ENCODE peak calls at places on chromosomes 13 and 19, in six cellular contexts. L, A, I, D, B and U are unnamed samples.

GRCh38 chr13:89846890-89847585 is 1500.4 kb upstream of the MIR17HG start:
- DNase-seq in L (no peak), B (no peak), I (no peak), A (no peak), D (no peak), U (no peak)

GRCh38 chr13:94280845-94281244 is 198.6 kb downstream of the DCT start:
- DNase-seq in I (no peak), A (no peak), L (no peak), D (no peak), B (no peak), U (no peak)

GRCh38 chr13:48949566-48950506 is 25.9 kb upstream of the FNDC3A start:
- DNase-seq in D (no peak), B (no peak), I (no peak), L (no peak), A (no peak), U (no peak)

GRCh38 chr13:79779761-79780160 is 298.8 kb downstream of the NDFIP2 start:
- DNase-seq in D (peak; percentile 18), L (no peak), A (peak; percentile 56), B (no peak), I (no peak), U (no peak)

GRCh38 chr13:37869506-37869755 is 141 bp downstream of the TRPC4 start:
- DNase-seq in D (no peak), L (no peak), A (peak; percentile 15), B (no peak), I (no peak), U (no peak)

GRCh38 chr13:101706651-101707050 is 254.2 kb downstream of the ITGBL1 start:
- DNase-seq in L (peak; percentile 64), B (no peak), I (peak; percentile 13), A (no peak), D (peak; percentile 5), U (no peak)

GRCh38 chr19:33714149-33714548 is 82.5 kb upstream of the KCTD15 start:
- DNase-seq in D (no peak), B (no peak), I (no peak), L (no peak), A (no peak), U (no peak)

GRCh38 chr13:87975035-87975434 is 303.9 kb downstream of the SLITRK5 start:
- DNase-seq in A (no peak), L (no peak), B (no peak), D (no peak), I (no peak), U (no peak)

GRCh38 chr19:28169168-28169862 is 1043.6 kb downstream of the UQCRFS1 start:
- DNase-seq in D (no peak), I (no peak), A (no peak), B (no peak), L (no peak), U (no peak)

GRCh38 chr19:56141416-56141992 is 417 bp downstream of the ZNF444 start:
- DNase-seq in A (peak; percentile 41), D (peak; percentile 31), L (no peak), I (no peak), B (peak; percentile 48), U (no peak)

GRCh38 chr13:74280795-74281490 is 146.7 kb upstream of the KLF12 start:
- DNase-seq in D (no peak), L (no peak), B (no peak), A (no peak), I (no peak), U (no peak)

GRCh38 chr13:24306632-24307031 is 2.7 kb upstream of the C1QTNF9 start:
- DNase-seq in A (no peak), L (no peak), B (no peak), I (no peak), D (no peak), U (no peak)

GRCh38 chr19:33467851-33468250 is 53.7 kb downstream of the PEPD start:
- DNase-seq in B (no peak), L (no peak), I (no peak), D (no peak), A (no peak), U (no peak)

GRCh38 chr19:36686365-36687213 is 823 bp upstream of the ZNF567 start:
- DNase-seq in L (peak; percentile 30), I (no peak), A (peak; percentile 24), D (peak; percentile 38), B (no peak), U (no peak)

GRCh38 chr13:94660695-94661324 is 51.5 kb downstream of the SOX21 start:
- DNase-seq in D (no peak), A (no peak), I (peak; percentile 45), B (no peak), L (no peak), U (no peak)

GRCh38 chr19:49335071-49335783 is at the start of gene CD37:
- DNase-seq in D (no peak), B (peak; percentile 14), L (no peak), I (no peak), A (no peak), U (no peak)

GRCh38 chr13:49791214-49791752 is 1.2 kb downstream of the KPNA3 start:
- DNase-seq in B (no peak), I (peak; percentile 44), D (peak; percentile 20), A (no peak), L (no peak), U (peak; percentile 12)

GRCh38 chr13:93307166-93307565 is 80.6 kb downstream of the GPC6 start:
- DNase-seq in B (no peak), L (no peak), I (no peak), D (no peak), A (no peak), U (no peak)

GRCh38 chr13:30333601-30334000 is 26.2 kb upstream of the KATNAL1 start:
- DNase-seq in I (no peak), L (no peak), A (no peak), D (no peak), B (no peak), U (no peak)

GRCh38 chr13:44868397-44868796 is 120.9 kb downstream of the NUFIP1 start:
- DNase-seq in L (no peak), B (no peak), I (no peak), A (peak; percentile 1), D (no peak), U (no peak)

GRCh38 chr13:73303858-73304257 is 245.1 kb downstream of the KLF5 start:
- DNase-seq in D (no peak), A (no peak), L (no peak), I (no peak), B (no peak), U (no peak)

GRCh38 chr19:18603255-18603957 is 3.2 kb downstream of the CRLF1 start:
- DNase-seq in I (peak; percentile 38), D (no peak), A (no peak), L (no peak), B (no peak), U (no peak)

GRCh38 chr19:20928371-20928770 is 5.3 kb downstream of the ZNF85 start:
- DNase-seq in D (no peak), I (no peak), L (no peak), B (no peak), A (no peak), U (no peak)

DNA sequence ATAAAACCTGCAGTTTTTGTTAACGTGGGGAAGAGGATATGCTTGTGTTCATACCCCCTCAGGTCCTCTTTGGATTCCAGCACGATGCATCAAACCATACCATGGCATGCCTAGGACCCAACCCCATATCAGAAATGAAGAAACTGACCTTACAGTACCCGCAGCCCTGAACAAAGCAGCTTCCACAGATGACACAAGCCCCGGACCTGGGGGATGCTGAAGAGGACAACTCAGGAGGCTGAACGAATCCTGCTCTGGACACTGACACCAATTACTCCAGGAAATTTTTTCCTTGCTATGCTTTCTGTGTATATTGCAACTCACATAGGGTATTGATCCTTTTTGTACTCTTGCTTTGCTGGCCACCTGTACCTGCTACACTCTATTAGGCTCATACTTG is 129.6 kb downstream of the ZNF675 start:
- DNase-seq in I (no peak), L (no peak), B (no peak), D (no peak), A (no peak), U (no peak)
- TF ChIP-seq POLR2A in I (no peak), L (no peak), B (no peak), D (no peak), A (no peak), U (no peak)

GRCh38 chr19:34733826-34734600 is at the start of gene ZNF181:
- DNase-seq in A (peak; percentile 85), B (peak; percentile 86), I (peak; percentile 98), L (peak; percentile 90), D (peak; percentile 90), U (peak; percentile 93)

GRCh38 chr19:34733266-34733825 is 697 bp upstream of the ZNF181 start:
- DNase-seq in B (no peak), L (no peak), A (no peak), I (no peak), D (peak; percentile 55), U (peak; percentile 60)

GRCh38 chr19:34731019-34731829 is 2.8 kb upstream of the ZNF181 start:
- DNase-seq in B (no peak), A (no peak), L (no peak), I (no peak), D (no peak), U (peak; percentile 55)

GRCh38 chr19:34732548-34733255 is 1.3 kb upstream of the ZNF181 start:
- DNase-seq in I (no peak), L (no peak), D (no peak), A (peak; percentile 26), B (peak; percentile 20), U (no peak)

DNA sequence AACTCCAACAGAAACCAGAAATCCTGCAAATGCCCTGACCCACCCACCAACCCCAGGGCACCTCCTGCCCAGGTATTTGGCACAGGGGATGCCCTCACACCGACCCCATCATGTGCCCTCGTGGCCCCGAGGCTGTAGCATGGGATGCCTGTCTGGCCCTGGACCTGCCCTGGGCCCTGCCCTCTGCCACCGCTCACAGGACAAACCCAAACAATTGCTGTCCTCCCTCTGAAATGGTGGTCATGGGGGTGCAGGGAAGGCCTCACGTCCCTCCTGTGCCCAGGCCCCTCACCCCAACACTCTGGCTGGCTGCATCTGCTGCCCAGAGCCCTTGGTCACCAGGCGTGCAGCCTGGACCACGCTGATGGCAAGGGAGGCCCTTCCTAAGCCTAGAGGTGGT is 2.1 kb upstream of the ZNF181 start:
- DNase-seq in D (no peak), B (no peak), L (no peak), I (no peak), A (no peak), U (no peak)
- H3K4me1 ChIP-seq in D (peaks cover 15% of the 10 kb centered on the region), B (peaks cover 8% of the 10 kb centered on the region), L (no peaks in the 10 kb centered on the region), I (peaks cover 4% of the 10 kb centered on the region), A (peaks cover 19% of the 10 kb centered on the region), U (peaks cover 25% of the 10 kb centered on the region)

DNA sequence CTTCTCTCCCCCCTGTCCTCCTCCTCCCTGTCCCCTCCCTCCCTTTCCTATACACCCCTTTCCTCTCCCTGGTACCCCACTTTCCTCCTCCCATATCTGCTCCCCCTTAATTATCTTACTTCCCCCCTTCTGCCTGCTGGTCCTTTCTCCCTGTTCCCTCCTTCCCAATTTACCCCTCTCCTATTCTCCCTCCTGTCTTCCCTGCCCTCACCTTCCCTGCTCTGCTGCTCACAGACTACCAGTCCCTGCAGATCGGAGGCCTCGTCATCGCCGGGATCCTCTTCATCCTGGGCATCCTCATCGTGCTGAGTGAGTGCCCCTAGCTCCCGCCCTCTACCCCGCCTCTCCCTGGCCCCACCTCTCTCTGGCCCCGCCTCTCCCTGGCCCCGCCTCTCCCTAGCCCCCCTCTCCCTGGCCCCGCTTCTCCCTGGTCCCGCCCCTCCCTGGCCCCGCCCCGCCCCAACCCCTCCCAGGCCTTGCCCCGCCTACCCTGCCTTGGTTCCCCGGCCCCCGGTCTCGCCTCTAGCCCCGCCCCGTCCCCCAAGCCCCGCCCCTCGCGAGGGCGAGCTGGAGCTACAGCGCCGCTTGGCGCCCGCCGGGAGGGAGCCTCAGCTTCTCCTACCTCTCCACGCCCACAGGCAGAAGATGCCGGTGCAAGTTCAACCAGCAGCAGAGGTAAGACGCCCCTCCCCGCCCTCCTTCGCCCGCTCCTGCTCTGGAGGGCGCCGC is 2.0 kb upstream of the FXYD7 start:
- DNase-seq in D (peak; percentile 57), L (peak; percentile 95), B (peak; percentile 93), I (peak; percentile 95), A (peak; percentile 94), U (peak; percentile 94)
- TF ChIP-seq POLR2A in D (peak; percentile 40), L (peak; percentile 39), B (no peak), I (no peak), A (peak; percentile 81), U (peak; percentile 59)

GRCh38 chr19:2278504-2279158 is 3.3 kb downstream of the PEAK3 start:
- DNase-seq in I (no peak), L (no peak), A (no peak), B (no peak), D (no peak), U (no peak)
- H3K4me1 ChIP-seq in I (no peaks in the 10 kb centered on the region), L (peaks cover under 1% of the 10 kb centered on the region), A (peaks cover 23% of the 10 kb centered on the region), B (peaks cover 8% of the 10 kb centered on the region), D (peaks cover 5% of the 10 kb centered on the region), U (peaks cover 36% of the 10 kb centered on the region)